ENCODE peak calls at places on chromosome 14, in eight cellular contexts. X, L, S, D, O, R, E and T are unnamed samples.

GRCh38 chr14:96038920-96039632 is at the start of gene C14orf132:
- DNase-seq in R (peak; percentile 67), S (peak; percentile 57), E (peak; percentile 72), O (peak; percentile 52), L (peak; percentile 87), X (peak; percentile 36), D (peak; percentile 8), T (no peak)

GRCh38 chr14:66078031-66078430 is 408.1 kb upstream of the CCDC196 start:
- DNase-seq in D (no peak), S (no peak), O (no peak), L (no peak), E (no peak), R (no peak), X (no peak), T (no peak)

GRCh38 chr14:22733829-22734228 is 32.7 kb upstream of the OXA1L start:
- DNase-seq in S (no peak), R (no peak), E (no peak), O (no peak), D (no peak), L (no peak), X (no peak), T (no peak)

GRCh38 chr14:78157855-78158436 is 12.2 kb upstream of the NRXN3 start:
- DNase-seq in L (no peak), O (no peak), D (no peak), E (no peak), R (no peak), S (no peak), X (no peak), T (no peak)

GRCh38 chr14:92121207-92121669 is 268 bp downstream of the NDUFB1 start:
- DNase-seq in O (no peak), E (no peak), X (peak; percentile 23), S (peak; percentile 6), R (no peak), D (no peak), L (peak; percentile 70), T (peak; percentile 96)

GRCh38 chr14:53399057-53399456 is 245.9 kb upstream of the DDHD1 start:
- DNase-seq in L (no peak), E (no peak), X (no peak), R (no peak), O (peak; percentile 35), D (no peak), S (peak; percentile 54), T (no peak)

GRCh38 chr14:35122696-35123387 is 490 bp downstream of the PRORP start:
- DNase-seq in O (peak; percentile 55), D (peak; percentile 6), L (peak; percentile 66), R (no peak), E (no peak), S (peak; percentile 10), X (no peak), T (no peak)

GRCh38 chr14:55398679-55399078 is 13.0 kb downstream of the ATG14 start:
- DNase-seq in O (peak; percentile 21), L (peak; percentile 82), S (peak; percentile 96), R (no peak), D (no peak), E (no peak), X (peak; percentile 28), T (no peak)

GRCh38 chr14:31286456-31287293 is 79.1 kb upstream of the HECTD1 start:
- DNase-seq in S (no peak), E (no peak), X (no peak), O (no peak), L (no peak), D (no peak), R (peak; percentile 20), T (no peak)

GRCh38 chr14:73714656-73715081 is 485 bp upstream of the PNMA1 start:
- DNase-seq in L (no peak), E (no peak), D (no peak), O (peak; percentile 52), R (no peak), S (no peak), X (no peak), T (no peak)

GRCh38 chr14:93987815-93988476 is 9.2 kb upstream of the CCDC197 start:
- DNase-seq in X (no peak), E (no peak), R (no peak), D (no peak), S (no peak), L (no peak), O (no peak), T (no peak)

GRCh38 chr14:25121342-25122129 is 71.6 kb upstream of the STXBP6 start:
- DNase-seq in X (no peak), O (no peak), E (no peak), D (no peak), L (no peak), R (no peak), S (peak; percentile 88), T (no peak)

GRCh38 chr14:89956294-89957009 is 725 bp downstream of the TDP1 start:
- DNase-seq in X (peak; percentile 20), L (peak; percentile 91), O (no peak), S (peak; percentile 91), E (peak; percentile 36), D (peak; percentile 73), R (peak; percentile 78), T (no peak)

GRCh38 chr14:57937681-57938080 is 71.8 kb upstream of the SLC35F4 start:
- DNase-seq in E (no peak), X (no peak), R (no peak), L (no peak), D (no peak), S (no peak), O (no peak), T (no peak)

GRCh38 chr14:75554482-75554881 is 23.9 kb upstream of the FLVCR2 start:
- DNase-seq in L (no peak), R (no peak), S (no peak), D (no peak), O (no peak), X (no peak), E (no peak), T (no peak)

GRCh38 chr14:103905861-103906456 is 22.3 kb upstream of the TDRD9 start:
- DNase-seq in X (no peak), E (no peak), D (no peak), L (no peak), O (no peak), S (no peak), R (no peak), T (no peak)

GRCh38 chr14:101687756-101688546 is 73.6 kb upstream of the PPP2R5C start:
- DNase-seq in L (no peak), R (no peak), O (no peak), S (no peak), X (no peak), E (no peak), D (no peak), T (no peak)

GRCh38 chr14:99564903-99565259 is 39.1 kb downstream of the CCDC85C start:
- DNase-seq in R (no peak), L (no peak), D (no peak), S (no peak), O (no peak), X (no peak), E (no peak), T (no peak)

GRCh38 chr14:95313707-95314106 is 6.0 kb downstream of the CLMN start:
- DNase-seq in D (no peak), E (peak; percentile 49), R (no peak), S (peak; percentile 27), X (peak; percentile 74), O (peak; percentile 51), L (peak; percentile 83), T (no peak)

GRCh38 chr14:22865424-22866215 is 5.9 kb upstream of the LRP10 start:
- DNase-seq in R (no peak), O (no peak), L (no peak), X (no peak), D (no peak), E (no peak), S (no peak), T (no peak)

GRCh38 chr14:106037380-106037779 is 511.0 kb downstream of the TMEM121 start:
- DNase-seq in X (no peak), L (no peak), S (no peak), R (no peak), E (no peak), D (no peak), O (no peak), T (no peak)

GRCh38 chr14:95490727-95491451 is 25.6 kb downstream of the SYNE3 start:
- DNase-seq in D (no peak), X (peak; percentile 67), E (no peak), S (no peak), L (no peak), O (no peak), R (no peak), T (no peak)

GRCh38 chr14:59630281-59630963 is 53.8 kb upstream of the CCDC175 start:
- DNase-seq in D (no peak), S (no peak), L (peak; percentile 86), E (peak; percentile 37), X (no peak), R (no peak), O (no peak), T (no peak)

GRCh38 chr14:81506512-81506911 is 27.1 kb downstream of the SEL1L start:
- DNase-seq in L (no peak), D (no peak), X (no peak), O (no peak), R (no peak), E (no peak), S (no peak), T (no peak)

GRCh38 chr14:106790189-106791036 is 1264.0 kb downstream of the TMEM121 start:
- DNase-seq in O (peak; percentile 25), S (no peak), D (peak; percentile 63), L (no peak), X (peak; percentile 60), E (no peak), R (peak; percentile 75), T (no peak)

GRCh38 chr14:61130512-61131260 is 149.6 kb downstream of the SLC38A6 start:
- DNase-seq in D (no peak), E (no peak), S (no peak), O (no peak), R (no peak), X (no peak), L (no peak), T (no peak)